ENCODE peak calls at places on chromosomes 16 and 17, in four cellular contexts. C is body of pancreas, L is Peyer's patch, F is heart left ventricle. U is an unnamed sample.

GRCh38 chr17:72884066-72884465 is 208.4 kb downstream of the SLC39A11 start:
- DNase-seq in C (no peak), F (no peak), L (no peak), U (no peak)

GRCh38 chr17:13545941-13546340 is 55.8 kb downstream of the HS3ST3A1 start:
- DNase-seq in L (no peak), F (no peak), C (no peak), U (no peak)

GRCh38 chr17:74730491-74731346 is 6.3 kb upstream of the RAB37 start:
- DNase-seq in L (peak; percentile 58), F (no peak), C (peak; percentile 45), U (no peak)

GRCh38 chr17:44146375-44147346 is 4.9 kb downstream of the HROB start:
- DNase-seq in L (no peak), F (peak; percentile 39), C (no peak), U (no peak)

GRCh38 chr17:45771473-45771959 is 12.6 kb upstream of the CRHR1 start:
- DNase-seq in F (no peak), C (no peak), L (no peak), U (no peak)

GRCh38 chr16:86479419-86479818 is 30.9 kb upstream of the FOXF1 start:
- DNase-seq in F (no peak), C (no peak), L (no peak), U (no peak)

GRCh38 chr17:47812146-47812920 is 9.3 kb downstream of the OSBPL7 start:
- DNase-seq in C (peak; percentile 61), L (no peak), F (no peak), U (no peak)

GRCh38 chr17:79862771-79863440 is 23.7 kb upstream of the CBX4 start:
- DNase-seq in C (peak; percentile 21), F (no peak), L (no peak), U (no peak)

GRCh38 chr17:36791961-36792475 is 145.3 kb upstream of the LHX1 start:
- DNase-seq in F (no peak), L (no peak), C (no peak), U (no peak)

GRCh38 chr17:1639549-1639948 is 6.0 kb downstream of the SCARF1 start:
- DNase-seq in C (peak; percentile 49), F (no peak), L (no peak), U (no peak)

GRCh38 chr16:77789646-77790370 is 1.4 kb downstream of the VAT1L start:
- DNase-seq in F (no peak), C (no peak), L (no peak), U (no peak)

GRCh38 chr17:61420128-61420527 is 20.5 kb downstream of the TBX2 start:
- DNase-seq in C (no peak), L (no peak), F (no peak), U (no peak)

GRCh38 chr17:62923515-62924150 is 42.4 kb upstream of the TANC2 start:
- DNase-seq in C (no peak), L (no peak), F (no peak), U (no peak)

GRCh38 chr16:75733305-75734141 is 7.2 kb upstream of the CPHXL start:
- DNase-seq in F (no peak), L (no peak), C (no peak), U (no peak)

GRCh38 chr17:40319651-40320550 is 10.9 kb downstream of the RARA start:
- DNase-seq in C (peak; percentile 56), L (peak; percentile 86), F (peak; percentile 54), U (no peak)

GRCh38 chr16:58843675-58844074 is 109.6 kb upstream of the GOT2 start:
- DNase-seq in L (no peak), F (no peak), C (no peak), U (peak; percentile 63)

GRCh38 chr17:81967533-81968395 is 6.8 kb upstream of the NOTUM start:
- DNase-seq in F (peak; percentile 83), L (peak; percentile 88), C (peak; percentile 87), U (peak; percentile 84)

GRCh38 chr16:88320947-88321634 is 61.7 kb upstream of the ZNF469 start:
- DNase-seq in C (no peak), F (no peak), L (no peak), U (peak; percentile 19)

GRCh38 chr17:72545756-72546155 is 424.9 kb downstream of the SOX9 start:
- DNase-seq in L (no peak), F (no peak), C (no peak), U (no peak)

GRCh38 chr17:79230576-79230975 is 156.0 kb downstream of the ENGASE start:
- DNase-seq in C (no peak), F (no peak), L (no peak), U (no peak)

GRCh38 chr17:44004761-44005526 is 522 bp downstream of the NAGS start:
- DNase-seq in C (peak; percentile 13), F (no peak), L (no peak), U (peak; percentile 46)

GRCh38 chr17:64694207-64694606 is 32.1 kb upstream of the SMURF2 start:
- DNase-seq in L (no peak), F (peak; percentile 80), C (peak; percentile 89), U (no peak)

GRCh38 chr17:51257150-51258081 is 2.4 kb downstream of the MBTD1 start:
- DNase-seq in L (no peak), C (no peak), F (no peak), U (no peak)

GRCh38 chr17:9805769-9806168 is 14.4 kb upstream of the DHRS7C start:
- DNase-seq in L (no peak), C (no peak), F (no peak), U (no peak)

GRCh38 chr17:30290696-30291570 is 811 bp downstream of the BLMH start:
- DNase-seq in L (peak; percentile 55), C (peak; percentile 70), F (peak; percentile 12), U (peak; percentile 60)

GRCh38 chr17:35748323-35748960 is 4.6 kb downstream of the GAS2L2 start:
- DNase-seq in F (no peak), C (peak; percentile 54), L (no peak), U (peak; percentile 27)

GRCh38 chr17:45747907-45748306 is 36.2 kb upstream of the CRHR1 start:
- DNase-seq in C (no peak), L (no peak), F (no peak), U (no peak)

GRCh38 chr17:75036643-75037268 is 10.0 kb downstream of the ATP5PD start:
- DNase-seq in C (peak; percentile 54), L (peak; percentile 75), F (peak; percentile 91), U (peak; percentile 72)

GRCh38 chr17:82551779-82552457 is 32.4 kb downstream of the FOXK2 start:
- DNase-seq in C (peak; percentile 84), L (peak; percentile 76), F (peak; percentile 67), U (peak; percentile 71)

GRCh38 chr16:78249832-78250231 is 150.4 kb downstream of the WWOX start:
- DNase-seq in F (no peak), L (no peak), C (peak; percentile 59), U (no peak)

GRCh38 chr17:9645858-9646555 is 690 bp downstream of the USP43 start:
- DNase-seq in F (no peak), C (peak; percentile 85), L (no peak), U (peak; percentile 57)

GRCh38 chr16:55835578-55835977 is 2.7 kb upstream of the CES1 start:
- DNase-seq in F (peak; percentile 18), C (peak; percentile 73), L (no peak), U (no peak)

GRCh38 chr16:8048433-8048832 is 541.9 kb downstream of the TMEM114 start:
- DNase-seq in F (no peak), C (no peak), L (no peak), U (no peak)

GRCh38 chr17:74759243-74759801 is 10.9 kb downstream of the NHERF1 start:
- DNase-seq in C (no peak), F (no peak), L (peak; percentile 76), U (no peak)

GRCh38 chr17:7220593-7221280 is 999 bp downstream of the ACADVL start:
- DNase-seq in C (peak; percentile 78), F (peak; percentile 63), L (peak; percentile 57), U (peak; percentile 81)

GRCh38 chr16:51151435-51151950 is 423 bp upstream of the SALL1 start:
- DNase-seq in F (peak; percentile 42), L (no peak), C (peak; percentile 39), U (no peak)
- TF ChIP-seq POLR2A in F (no peak), L (no peak), C (no peak), U (no peak)

DNA sequence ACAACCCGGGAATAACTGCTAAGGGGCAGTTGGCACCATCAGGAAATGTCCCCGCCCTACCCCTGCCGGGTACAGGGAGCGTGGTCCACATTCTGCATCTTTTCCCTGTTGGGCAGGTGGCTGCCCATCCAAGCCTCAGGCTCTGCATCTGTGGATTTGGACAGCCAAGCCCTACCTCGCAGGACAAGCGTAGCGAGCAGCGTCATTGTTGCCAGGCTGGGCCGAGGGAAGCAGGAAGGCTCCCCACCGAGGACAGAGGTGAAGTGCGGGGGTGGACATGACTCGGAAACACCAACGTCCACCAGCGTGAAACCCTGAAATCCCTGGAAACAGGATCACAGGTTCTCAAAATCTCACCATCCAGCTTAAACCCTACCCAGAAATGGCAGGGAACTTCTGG is 73.6 kb downstream of the SOCS1 start:
- DNase-seq in L (no peak), F (no peak), C (no peak), U (no peak)
- TF ChIP-seq POLR2A in L (no peak), F (no peak), C (no peak), U (no peak)

DNA sequence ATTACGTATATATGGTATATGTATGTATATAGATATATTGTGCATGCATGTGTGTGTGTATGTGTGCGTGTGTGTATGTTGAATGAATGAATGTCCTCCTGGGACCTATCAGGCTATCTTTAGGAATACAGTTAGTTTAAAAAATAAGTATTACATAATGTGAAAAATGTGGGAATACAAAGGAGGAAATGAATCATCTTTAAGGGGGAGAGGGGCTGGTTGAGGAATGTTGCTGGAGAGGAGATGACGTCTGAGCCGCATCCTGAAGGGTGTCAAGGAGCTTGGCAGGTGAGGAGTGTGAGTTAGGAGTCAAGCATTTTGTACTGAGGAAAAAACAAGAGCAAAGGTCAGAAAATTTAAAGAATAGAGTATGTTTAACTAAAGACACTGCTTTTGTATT is 62.4 kb upstream of the NLK start:
- DNase-seq in C (no peak), L (no peak), F (peak; percentile 39), U (no peak)
- TF ChIP-seq POLR2A in C (no peak), L (no peak), F (no peak), U (no peak)

DNA sequence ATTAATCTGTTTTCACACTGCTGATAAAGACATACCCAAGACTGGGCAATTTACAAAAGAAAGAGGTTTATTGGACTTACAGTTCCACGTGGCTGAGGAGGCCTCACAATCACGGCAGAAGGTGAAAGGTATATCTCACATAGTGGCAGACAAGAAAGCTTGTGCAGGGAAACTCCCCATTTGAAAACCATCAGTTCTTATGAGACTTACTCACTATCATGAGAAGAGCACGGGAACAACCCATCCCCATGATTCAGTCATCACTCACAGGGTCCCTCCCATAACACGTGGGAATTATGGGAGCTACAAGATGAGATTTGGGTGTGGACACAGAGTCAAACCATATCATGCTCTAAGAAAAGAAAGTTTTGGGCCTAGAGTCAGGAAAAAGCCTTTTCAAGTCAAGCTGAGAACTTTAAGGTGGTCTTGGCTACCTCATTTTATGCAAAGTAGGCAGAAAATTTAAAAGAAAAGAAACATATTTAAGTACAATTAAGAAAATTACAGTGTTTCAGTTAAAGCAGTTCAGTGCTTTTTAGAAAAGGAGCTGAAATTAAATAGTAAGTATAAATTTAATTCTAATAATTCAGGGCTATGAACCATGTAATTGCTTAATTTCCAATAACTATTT is 24.9 kb upstream of the CRYM start:
- DNase-seq in L (no peak), F (no peak), C (no peak), U (peak; percentile 74)
- TF ChIP-seq POLR2A in L (no peak), F (no peak), C (no peak), U (no peak)